ENCODE peak calls at places on chromosomes 1 and 21, in six cellular contexts. D is H9, K is mesenchymal stem cell, G is trophoblast cell, B is IMR-90, Q is H1. O is an unnamed sample.

GRCh38 chr1:161114556-161114955 is 3.3 kb downstream of the PFDN2 start:
- DNase-seq in D (no peak), K (peak), G (no peak), B (peak), Q (no peak), O (no peak)

GRCh38 chr1:202578001-202578500 is 132.2 kb downstream of the SYT2 start:
- DNase-seq in D (no peak), K (peak), G (no peak), B (peak), Q (no peak), O (no peak)

GRCh38 chr1:216600730-216601426 is 122.4 kb downstream of the ESRRG start:
- DNase-seq in D (peak), K (peak), G (peak), B (peak), Q (peak), O (peak)

GRCh38 chr1:6273380-6273891 is 12.5 kb upstream of the GPR153 start:
- DNase-seq in D (peak), K (peak), G (no peak), B (peak), Q (no peak), O (no peak)

GRCh38 chr1:905071-905749 is 18.5 kb upstream of the SAMD11 start:
- DNase-seq in D (peak), K (peak), G (no peak), B (no peak), Q (no peak), O (no peak)

GRCh38 chr1:6475381-6476133 is 9.6 kb upstream of the TNFRSF25 start:
- DNase-seq in D (peak), K (peak), G (peak), B (no peak), Q (no peak), O (no peak)

GRCh38 chr1:18883079-18883478 is 19.3 kb downstream of the ALDH4A1 start:
- DNase-seq in D (no peak), K (no peak), G (no peak), B (no peak), Q (no peak), O (no peak)

GRCh38 chr1:182965096-182965495 is 12.1 kb upstream of the SHCBP1L start:
- DNase-seq in D (no peak), K (no peak), G (no peak), B (no peak), Q (no peak), O (no peak)

GRCh38 chr21:18529253-18529652 is 125.7 kb upstream of the TMPRSS15 start:
- DNase-seq in D (no peak), K (peak), G (no peak), B (no peak), Q (no peak), O (no peak)

GRCh38 chr1:174190800-174191199 is 31.5 kb downstream of the RABGAP1L start:
- DNase-seq in D (no peak), K (no peak), G (no peak), B (no peak), Q (no peak), O (no peak)

GRCh38 chr1:66764994-66765578 is 12.8 kb downstream of the DYNLT5 start:
- DNase-seq in D (no peak), K (peak), G (peak), B (peak), Q (no peak), O (peak)

GRCh38 chr21:38297193-38297592 is 40.4 kb downstream of the KCNJ15 start:
- DNase-seq in D (no peak), K (peak), G (peak), B (peak), Q (no peak), O (no peak)

GRCh38 chr1:43271186-43272118 is 1.7 kb downstream of the TMEM125 start:
- DNase-seq in D (peak), K (no peak), G (no peak), B (peak), Q (no peak), O (no peak)

GRCh38 chr1:119687391-119688079 is 24.2 kb upstream of the PHGDH start:
- DNase-seq in D (peak), K (no peak), G (no peak), B (no peak), Q (no peak), O (no peak)

GRCh38 chr1:12515234-12515633 is 102.8 kb downstream of the DHRS3 start:
- DNase-seq in D (no peak), K (no peak), G (no peak), B (no peak), Q (no peak), O (no peak)

GRCh38 chr1:33143698-33144097 is 38.1 kb downstream of the TRIM62 start:
- DNase-seq in D (no peak), K (peak), G (peak), B (peak), Q (no peak), O (no peak)

GRCh38 chr1:245079021-245079609 is 75.7 kb upstream of the KIF26B start:
- DNase-seq in D (no peak), K (peak), G (no peak), B (peak), Q (no peak), O (no peak)

GRCh38 chr1:44422161-44422560 is 17.1 kb downstream of the RNF220 start:
- DNase-seq in D (no peak), K (no peak), G (no peak), B (no peak), Q (no peak), O (no peak)

DNA sequence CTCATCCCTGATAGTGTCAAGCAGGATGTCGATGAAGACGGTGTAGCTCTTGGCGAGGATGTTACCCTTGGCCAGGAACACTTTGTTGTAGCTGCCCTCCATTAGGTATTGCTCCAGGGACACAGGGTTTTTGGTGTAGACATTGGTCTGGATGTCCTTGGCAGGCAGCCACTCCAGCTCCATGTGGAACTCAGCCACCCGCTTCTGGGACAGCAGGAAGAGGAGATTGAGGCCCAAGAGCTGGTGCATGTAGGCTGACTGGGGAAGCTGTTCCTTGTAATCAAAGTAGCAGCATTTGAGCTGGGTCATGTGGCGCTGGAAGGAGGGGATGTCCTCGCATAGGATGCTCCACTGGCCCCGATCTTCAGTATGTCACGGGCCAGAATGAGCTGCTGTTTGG is 9.5 kb downstream of the IL6R start:
- DNase-seq in D (no peak), K (no peak), G (no peak), B (no peak), Q (no peak), O (no peak)
- H4K91ac ChIP-seq in D (no peak), K (no peak), G (no peak), B (no peak), Q (no peak), O (no peak)

DNA sequence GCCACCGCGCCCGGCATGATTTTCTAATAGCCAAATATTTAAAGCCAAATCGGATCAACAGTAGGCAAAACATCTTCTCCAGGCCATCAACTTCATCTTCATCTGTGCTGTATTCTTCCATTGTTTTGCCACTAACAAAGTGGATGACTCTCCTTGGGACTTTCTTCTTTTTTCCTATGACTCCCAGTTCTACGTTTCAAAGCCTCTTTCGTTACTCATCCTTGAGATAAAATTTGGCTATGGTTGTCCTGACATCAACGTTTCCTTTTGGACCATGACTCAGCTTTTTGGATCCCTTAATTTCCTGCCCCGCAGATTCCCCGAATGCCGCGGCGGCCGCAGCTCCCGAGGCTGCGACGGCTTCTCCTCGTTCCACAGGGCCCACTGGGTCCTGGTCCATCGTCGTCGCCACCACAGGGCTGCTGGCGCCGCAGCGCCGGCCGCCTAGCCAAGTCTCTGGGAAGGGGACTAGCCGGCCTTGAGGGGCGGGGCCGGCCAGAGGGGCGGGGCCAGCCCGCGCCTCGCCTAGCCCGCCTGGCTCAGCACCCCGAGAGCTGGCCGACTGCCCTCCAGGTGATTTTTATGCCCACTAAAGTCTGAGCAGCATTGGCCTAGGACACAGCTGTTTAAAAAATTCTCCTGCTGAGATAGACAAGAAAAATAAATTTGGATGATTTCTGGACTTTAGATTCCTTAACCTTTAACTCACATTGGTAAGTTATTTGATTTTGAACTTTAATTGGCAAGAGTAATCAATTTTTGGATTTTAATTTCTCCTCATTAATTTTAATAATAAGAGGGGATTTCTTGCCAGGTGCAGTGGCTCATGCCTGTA is 93.9 kb downstream of the ADCY10 start:
- DNase-seq in D (peak), K (peak), G (peak), B (peak), Q (no peak), O (peak)
- H3K4ac ChIP-seq in D (no peak), K (no peak), G (peak), B (peak), Q (no peak), O (no peak)

DNA sequence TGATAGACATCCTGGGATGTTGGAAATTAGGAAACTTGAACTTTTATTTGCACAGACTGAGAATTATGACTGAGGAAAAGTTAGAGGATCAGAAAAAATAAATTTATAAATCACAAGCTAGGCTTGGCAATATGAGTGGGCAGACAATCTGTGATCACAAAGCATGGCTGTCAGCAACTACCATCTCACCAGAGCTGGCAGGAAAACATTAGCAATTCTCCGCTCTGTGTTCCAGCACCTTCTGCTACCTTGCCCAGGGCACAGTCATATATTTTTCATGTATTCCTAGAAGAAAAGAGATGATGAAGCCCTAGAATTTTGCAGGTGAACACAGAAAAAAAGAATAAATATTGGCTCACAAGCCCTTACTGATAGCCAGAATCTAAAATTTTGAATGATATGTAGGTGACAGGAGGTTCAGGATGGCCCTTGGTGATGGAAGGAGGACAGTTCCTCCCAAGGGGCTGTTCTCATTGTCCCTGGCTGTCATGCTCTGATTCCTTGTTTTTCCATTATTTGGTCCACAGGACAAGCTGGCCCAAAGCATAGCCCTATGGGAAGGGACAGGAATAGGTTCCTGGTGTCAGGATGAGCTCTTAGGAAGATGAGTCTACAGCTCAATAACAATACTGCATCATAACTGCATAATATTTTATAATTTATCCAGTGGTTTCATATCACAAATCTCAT is 12.2 kb upstream of the STXBP3 start:
- DNase-seq in D (no peak), K (no peak), G (no peak), B (no peak), Q (no peak), O (no peak)
- H3K4me2 ChIP-seq in D (no peak), K (no peak), G (no peak), B (no peak), Q (no peak), O (no peak)

GRCh38 chr1:238336531-238336930 is 445.8 kb upstream of the ZP4 start:
- DNase-seq in D (no peak), K (no peak), G (no peak), B (no peak), Q (no peak), O (no peak)
- H4K91ac ChIP-seq in D (no peak), K (no peak), G (no peak), B (no peak), Q (peak), O (no peak)